ENCODE peak calls at places on chromosomes 1 and 21, in eight cellular contexts. One of them, this sample, is unnamed. For H3K4me1, the result is how much of the 10 kb centered on the place peaks cover.

GRCh38 chr1:225651376-225651871 is 1.5 kb downstream of the ENAH start:
- DNase-seq in ascending aorta: no peak
- DNase-seq in lung: no peak
- DNase-seq in lower lobe of right lung: no peak
- DNase-seq in mammary epithelial cell: peak
- DNase-seq in psoas muscle: no peak
- DNase-seq in adrenal gland: no peak
- DNase-seq in thyroid gland: no peak
- DNase-seq in this sample: no peak

GRCh38 chr1:21313146-21313885 is 23.1 kb upstream of the ECE1 start:
- DNase-seq in ascending aorta: no peak
- DNase-seq in lung: no peak
- DNase-seq in lower lobe of right lung: no peak
- DNase-seq in mammary epithelial cell: no peak
- DNase-seq in psoas muscle: no peak
- DNase-seq in adrenal gland: no peak
- DNase-seq in thyroid gland: no peak
- DNase-seq in this sample: no peak

GRCh38 chr1:101165514-101165913 is 71.3 kb upstream of the S1PR1 start:
- DNase-seq in ascending aorta: no peak
- DNase-seq in lung: no peak
- DNase-seq in lower lobe of right lung: no peak
- DNase-seq in mammary epithelial cell: no peak
- DNase-seq in psoas muscle: no peak
- DNase-seq in adrenal gland: no peak
- DNase-seq in thyroid gland: no peak
- DNase-seq in this sample: no peak

GRCh38 chr1:216389774-216390173 is 33.5 kb downstream of the USH2A start:
- DNase-seq in ascending aorta: no peak
- DNase-seq in lung: no peak
- DNase-seq in lower lobe of right lung: no peak
- DNase-seq in mammary epithelial cell: no peak
- DNase-seq in psoas muscle: no peak
- DNase-seq in adrenal gland: no peak
- DNase-seq in thyroid gland: no peak
- DNase-seq in this sample: no peak

GRCh38 chr1:97243973-97244560 is 522.5 kb downstream of the PTBP2 start:
- DNase-seq in ascending aorta: no peak
- DNase-seq in lung: no peak
- DNase-seq in lower lobe of right lung: no peak
- DNase-seq in mammary epithelial cell: peak
- DNase-seq in psoas muscle: no peak
- DNase-seq in adrenal gland: no peak
- DNase-seq in thyroid gland: no peak
- DNase-seq in this sample: peak

GRCh38 chr21:41622831-41623548 is 115.0 kb upstream of the TMPRSS2 start:
- DNase-seq in ascending aorta: no peak
- DNase-seq in lung: no peak
- DNase-seq in lower lobe of right lung: no peak
- DNase-seq in mammary epithelial cell: no peak
- DNase-seq in psoas muscle: no peak
- DNase-seq in adrenal gland: no peak
- DNase-seq in thyroid gland: no peak
- DNase-seq in this sample: no peak

GRCh38 chr1:205680073-205680851 is at the start of gene SLC45A3:
- DNase-seq in ascending aorta: no peak
- DNase-seq in lung: no peak
- DNase-seq in lower lobe of right lung: peak
- DNase-seq in mammary epithelial cell: no peak
- DNase-seq in psoas muscle: peak
- DNase-seq in adrenal gland: no peak
- DNase-seq in thyroid gland: peak
- DNase-seq in this sample: peak

GRCh38 chr1:117284408-117285215 is 73.9 kb upstream of the VTCN1 start:
- DNase-seq in ascending aorta: no peak
- DNase-seq in lung: no peak
- DNase-seq in lower lobe of right lung: no peak
- DNase-seq in mammary epithelial cell: peak
- DNase-seq in psoas muscle: no peak
- DNase-seq in adrenal gland: peak
- DNase-seq in thyroid gland: no peak
- DNase-seq in this sample: peak

GRCh38 chr1:189500777-189501176 is 976.9 kb downstream of the BRINP3 start:
- DNase-seq in ascending aorta: no peak
- DNase-seq in lung: no peak
- DNase-seq in lower lobe of right lung: no peak
- DNase-seq in mammary epithelial cell: no peak
- DNase-seq in psoas muscle: no peak
- DNase-seq in adrenal gland: no peak
- DNase-seq in thyroid gland: no peak
- DNase-seq in this sample: peak

GRCh38 chr1:6762060-6762459 is 23.2 kb upstream of the CAMTA1 start:
- DNase-seq in ascending aorta: no peak
- DNase-seq in lung: no peak
- DNase-seq in lower lobe of right lung: no peak
- DNase-seq in mammary epithelial cell: peak
- DNase-seq in psoas muscle: no peak
- DNase-seq in adrenal gland: peak
- DNase-seq in thyroid gland: no peak
- DNase-seq in this sample: no peak

GRCh38 chr1:246139745-246140182 is 367.3 kb downstream of the SMYD3 start:
- DNase-seq in ascending aorta: no peak
- DNase-seq in lung: no peak
- DNase-seq in lower lobe of right lung: no peak
- DNase-seq in mammary epithelial cell: peak
- DNase-seq in psoas muscle: no peak
- DNase-seq in adrenal gland: no peak
- DNase-seq in thyroid gland: no peak
- DNase-seq in this sample: no peak

GRCh38 chr1:170241266-170241851 is 95.6 kb downstream of the NTMT2 start:
- DNase-seq in ascending aorta: no peak
- DNase-seq in lung: no peak
- DNase-seq in lower lobe of right lung: no peak
- DNase-seq in mammary epithelial cell: no peak
- DNase-seq in psoas muscle: no peak
- DNase-seq in adrenal gland: peak
- DNase-seq in thyroid gland: no peak
- DNase-seq in this sample: peak

GRCh38 chr1:235336903-235337302 is 8.5 kb downstream of the GGPS1 start:
- DNase-seq in ascending aorta: no peak
- DNase-seq in lung: no peak
- DNase-seq in lower lobe of right lung: no peak
- DNase-seq in mammary epithelial cell: no peak
- DNase-seq in psoas muscle: no peak
- DNase-seq in adrenal gland: no peak
- DNase-seq in thyroid gland: no peak
- DNase-seq in this sample: no peak

GRCh38 chr1:217896490-217896889 is 265.3 kb downstream of the SPATA17 start:
- DNase-seq in ascending aorta: no peak
- DNase-seq in lung: no peak
- DNase-seq in lower lobe of right lung: no peak
- DNase-seq in mammary epithelial cell: peak
- DNase-seq in psoas muscle: no peak
- DNase-seq in adrenal gland: no peak
- DNase-seq in thyroid gland: no peak
- DNase-seq in this sample: no peak

GRCh38 chr1:208112380-208112779 is 131.8 kb downstream of the PLXNA2 start:
- DNase-seq in ascending aorta: no peak
- DNase-seq in lung: no peak
- DNase-seq in lower lobe of right lung: no peak
- DNase-seq in mammary epithelial cell: no peak
- DNase-seq in psoas muscle: no peak
- DNase-seq in adrenal gland: no peak
- DNase-seq in thyroid gland: no peak
- DNase-seq in this sample: peak

GRCh38 chr21:41361786-41362604 is at the start of gene MX2:
- DNase-seq in ascending aorta: no peak
- DNase-seq in lung: peak
- DNase-seq in lower lobe of right lung: peak
- DNase-seq in mammary epithelial cell: no peak
- DNase-seq in psoas muscle: peak
- DNase-seq in adrenal gland: peak
- DNase-seq in thyroid gland: peak
- DNase-seq in this sample: peak

GRCh38 chr1:107851418-107851817 is 113.6 kb downstream of the VAV3 start:
- DNase-seq in ascending aorta: no peak
- DNase-seq in lung: no peak
- DNase-seq in lower lobe of right lung: no peak
- DNase-seq in mammary epithelial cell: no peak
- DNase-seq in psoas muscle: no peak
- DNase-seq in adrenal gland: no peak
- DNase-seq in thyroid gland: no peak
- DNase-seq in this sample: no peak

GRCh38 chr1:91796390-91796654 is 89.6 kb downstream of the TGFBR3 start:
- DNase-seq in ascending aorta: no peak
- DNase-seq in lung: no peak
- DNase-seq in lower lobe of right lung: no peak
- DNase-seq in mammary epithelial cell: no peak
- DNase-seq in psoas muscle: no peak
- DNase-seq in adrenal gland: no peak
- DNase-seq in thyroid gland: no peak
- DNase-seq in this sample: no peak
- H3K4me1 ChIP-seq in ascending aorta: under half
- H3K4me1 ChIP-seq in lung: under half
- H3K4me1 ChIP-seq in lower lobe of right lung: half or more
- H3K4me1 ChIP-seq in mammary epithelial cell: under half
- H3K4me1 ChIP-seq in psoas muscle: under half
- H3K4me1 ChIP-seq in adrenal gland: under half
- H3K4me1 ChIP-seq in thyroid gland: under half
- H3K4me1 ChIP-seq in this sample: under half

GRCh38 chr1:43547538-43548072 is 16.9 kb downstream of the PTPRF start:
- DNase-seq in ascending aorta: no peak
- DNase-seq in lung: no peak
- DNase-seq in lower lobe of right lung: no peak
- DNase-seq in mammary epithelial cell: no peak
- DNase-seq in psoas muscle: no peak
- DNase-seq in adrenal gland: no peak
- DNase-seq in thyroid gland: no peak
- DNase-seq in this sample: peak

GRCh38 chr1:43543567-43543966 is 12.9 kb downstream of the PTPRF start:
- DNase-seq in ascending aorta: no peak
- DNase-seq in lung: no peak
- DNase-seq in lower lobe of right lung: no peak
- DNase-seq in mammary epithelial cell: no peak
- DNase-seq in psoas muscle: peak
- DNase-seq in adrenal gland: no peak
- DNase-seq in thyroid gland: no peak
- DNase-seq in this sample: no peak

GRCh38 chr1:43545686-43546387 is 15.2 kb downstream of the PTPRF start:
- DNase-seq in ascending aorta: no peak
- DNase-seq in lung: peak
- DNase-seq in lower lobe of right lung: peak
- DNase-seq in mammary epithelial cell: no peak
- DNase-seq in psoas muscle: peak
- DNase-seq in adrenal gland: peak
- DNase-seq in thyroid gland: peak
- DNase-seq in this sample: peak

GRCh38 chr1:43546388-43547100 is 15.9 kb downstream of the PTPRF start:
- DNase-seq in ascending aorta: no peak
- DNase-seq in lung: no peak
- DNase-seq in lower lobe of right lung: no peak
- DNase-seq in mammary epithelial cell: no peak
- DNase-seq in psoas muscle: no peak
- DNase-seq in adrenal gland: no peak
- DNase-seq in thyroid gland: no peak
- DNase-seq in this sample: no peak

GRCh38 chr1:43545321-43545685 is 14.6 kb downstream of the PTPRF start:
- DNase-seq in ascending aorta: no peak
- DNase-seq in lung: no peak
- DNase-seq in lower lobe of right lung: no peak
- DNase-seq in mammary epithelial cell: no peak
- DNase-seq in psoas muscle: no peak
- DNase-seq in adrenal gland: no peak
- DNase-seq in thyroid gland: no peak
- DNase-seq in this sample: no peak
- H3K27ac ChIP-seq in ascending aorta: no peak
- H3K27ac ChIP-seq in lung: no peak
- H3K27ac ChIP-seq in lower lobe of right lung: no peak
- H3K27ac ChIP-seq in mammary epithelial cell: no peak
- H3K27ac ChIP-seq in psoas muscle: no peak
- H3K27ac ChIP-seq in adrenal gland: no peak
- H3K27ac ChIP-seq in thyroid gland: no peak
- H3K27ac ChIP-seq in this sample: no peak

GRCh38 chr1:36222481-36223372 is 1.5 kb upstream of the THRAP3 start:
- DNase-seq in ascending aorta: no peak
- DNase-seq in lung: no peak
- DNase-seq in lower lobe of right lung: no peak
- DNase-seq in mammary epithelial cell: no peak
- DNase-seq in psoas muscle: no peak
- DNase-seq in adrenal gland: no peak
- DNase-seq in thyroid gland: no peak
- DNase-seq in this sample: no peak

GRCh38 chr1:36211841-36212240 is 12.4 kb upstream of the THRAP3 start:
- DNase-seq in ascending aorta: no peak
- DNase-seq in lung: no peak
- DNase-seq in lower lobe of right lung: no peak
- DNase-seq in mammary epithelial cell: no peak
- DNase-seq in psoas muscle: no peak
- DNase-seq in adrenal gland: no peak
- DNase-seq in thyroid gland: no peak
- DNase-seq in this sample: no peak

GRCh38 chr1:36223373-36223995 is 759 bp upstream of the THRAP3 start:
- DNase-seq in ascending aorta: no peak
- DNase-seq in lung: no peak
- DNase-seq in lower lobe of right lung: no peak
- DNase-seq in mammary epithelial cell: peak
- DNase-seq in psoas muscle: no peak
- DNase-seq in adrenal gland: no peak
- DNase-seq in thyroid gland: no peak
- DNase-seq in this sample: peak

GRCh38 chr1:36212782-36213181 is 11.5 kb upstream of the THRAP3 start:
- DNase-seq in ascending aorta: no peak
- DNase-seq in lung: no peak
- DNase-seq in lower lobe of right lung: no peak
- DNase-seq in mammary epithelial cell: no peak
- DNase-seq in psoas muscle: no peak
- DNase-seq in adrenal gland: no peak
- DNase-seq in thyroid gland: no peak
- DNase-seq in this sample: no peak

GRCh38 chr1:36217667-36218066 is 6.6 kb upstream of the THRAP3 start:
- DNase-seq in ascending aorta: no peak
- DNase-seq in lung: no peak
- DNase-seq in lower lobe of right lung: no peak
- DNase-seq in mammary epithelial cell: peak
- DNase-seq in psoas muscle: no peak
- DNase-seq in adrenal gland: no peak
- DNase-seq in thyroid gland: no peak
- DNase-seq in this sample: peak
- TF ChIP-seq CTCF in ascending aorta: no peak
- TF ChIP-seq CTCF in lung: no peak
- TF ChIP-seq CTCF in lower lobe of right lung: no peak
- TF ChIP-seq CTCF in mammary epithelial cell: peak
- TF ChIP-seq CTCF in psoas muscle: peak
- TF ChIP-seq CTCF in adrenal gland: peak
- TF ChIP-seq CTCF in thyroid gland: peak
- TF ChIP-seq CTCF in this sample: peak

DNA sequence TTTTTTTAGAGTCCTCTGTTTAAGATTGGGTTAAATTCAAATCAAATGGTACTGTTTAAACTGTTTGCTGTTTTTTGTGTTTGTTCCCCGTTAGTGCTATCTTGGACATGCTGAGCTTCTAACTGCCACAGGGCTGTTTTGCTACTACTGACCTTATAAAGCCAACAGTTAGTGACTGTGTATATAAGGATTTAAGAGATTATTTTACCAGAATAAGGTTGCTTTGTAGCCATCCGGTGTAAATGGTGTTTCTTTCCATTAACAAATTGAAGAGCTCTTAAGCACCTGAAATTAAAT is 37.0 kb downstream of the ZNF281 start:
- DNase-seq in ascending aorta: no peak
- DNase-seq in lung: no peak
- DNase-seq in lower lobe of right lung: no peak
- DNase-seq in mammary epithelial cell: no peak
- DNase-seq in psoas muscle: no peak
- DNase-seq in adrenal gland: no peak
- DNase-seq in thyroid gland: no peak
- DNase-seq in this sample: no peak
- H3K4me1 ChIP-seq in ascending aorta: under half
- H3K4me1 ChIP-seq in lung: under half
- H3K4me1 ChIP-seq in lower lobe of right lung: under half
- H3K4me1 ChIP-seq in mammary epithelial cell: under half
- H3K4me1 ChIP-seq in psoas muscle: under half
- H3K4me1 ChIP-seq in adrenal gland: under half
- H3K4me1 ChIP-seq in thyroid gland: under half
- H3K4me1 ChIP-seq in this sample: under half

This sample was measured in cardiac muscle cell.